ENCODE peak calls at places on chromosomes 4 and X, in seven cellular contexts. O is mucosa of descending colon, X is uterus, L is astrocyte of the cerebellum, H is Caco-2, D is SK-N-SH, S is AG09309. R is an unnamed sample.
A peak's percentile ranks its signal among the peaks of the same experiment; 100 is the strongest.

GRCh38 chr4:185592845-185593488 is 57.7 kb upstream of the PDLIM3 start:
- DNase-seq in O (no peak), X (no peak), L (no peak), H (no peak), D (no peak), S (no peak), R (no peak)

GRCh38 chrX:7334253-7334935 is 186.4 kb upstream of the PUDP start:
- DNase-seq in O (no peak), X (no peak), L (peak; percentile 34), H (no peak), D (no peak), S (peak; percentile 76), R (no peak)

GRCh38 chr4:88005086-88005485 is 2.3 kb upstream of the PKD2 start:
- DNase-seq in O (no peak), X (peak; percentile 45), L (no peak), H (no peak), D (no peak), S (no peak), R (no peak)

GRCh38 chr4:30722092-30722915 is 2.1 kb downstream of the PCDH7 start:
- DNase-seq in O (peak; percentile 49), X (peak; percentile 27), L (no peak), H (no peak), D (no peak), S (no peak), R (peak; percentile 12)

GRCh38 chr4:1167244-1167949 is 5.0 kb downstream of the SPON2 start:
- DNase-seq in O (peak; percentile 93), X (peak; percentile 86), L (peak; percentile 46), H (peak; percentile 85), D (peak; percentile 86), S (no peak), R (peak; percentile 91)

GRCh38 chr4:29867412-29867811 is 852.8 kb upstream of the PCDH7 start:
- DNase-seq in O (no peak), X (no peak), L (no peak), H (no peak), D (no peak), S (no peak), R (no peak)

GRCh38 chr4:141290771-141291170 is 70.1 kb downstream of the ZNF330 start:
- DNase-seq in O (no peak), X (no peak), L (no peak), H (no peak), D (no peak), S (no peak), R (no peak)

GRCh38 chr4:8920289-8920965 is 48.8 kb upstream of the HMX1 start:
- DNase-seq in O (no peak), X (no peak), L (no peak), H (no peak), D (no peak), S (no peak), R (peak; percentile 13)

GRCh38 chr4:24210332-24210902 is 320.6 kb upstream of the PPARGC1A start:
- DNase-seq in O (peak; percentile 55), X (peak; percentile 17), L (peak; percentile 73), H (no peak), D (no peak), S (peak; percentile 92), R (no peak)

GRCh38 chr4:156764145-156764544 is 207.5 kb downstream of the PDGFC start:
- DNase-seq in O (no peak), X (no peak), L (peak; percentile 63), H (no peak), D (no peak), S (no peak), R (no peak)

GRCh38 chrX:39726810-39727209 is 370.9 kb downstream of the BCOR start:
- DNase-seq in O (no peak), X (peak; percentile 66), L (no peak), H (no peak), D (peak; percentile 63), S (no peak), R (no peak)

GRCh38 chrX:16658284-16658683 is 8.3 kb downstream of the S100G start:
- DNase-seq in O (no peak), X (no peak), L (no peak), H (no peak), D (no peak), S (no peak), R (no peak)

GRCh38 chrX:102715967-102716366 is 3.7 kb downstream of the GPRASP2 start:
- DNase-seq in O (no peak), X (no peak), L (no peak), H (no peak), D (no peak), S (no peak), R (no peak)

GRCh38 chrX:67338262-67338661 is 205.6 kb upstream of the AR start:
- DNase-seq in O (no peak), X (no peak), L (no peak), H (no peak), D (no peak), S (no peak), R (no peak)

GRCh38 chr4:25527044-25527443 is 128.6 kb upstream of the SLC34A2 start:
- DNase-seq in O (no peak), X (no peak), L (no peak), H (no peak), D (no peak), S (no peak), R (no peak)

GRCh38 chr4:17347445-17347844 is 164.4 kb downstream of the QDPR start:
- DNase-seq in O (no peak), X (no peak), L (peak; percentile 11), H (peak; percentile 38), D (peak; percentile 46), S (no peak), R (peak; percentile 38)

GRCh38 chrX:135522878-135523693 is 2.6 kb downstream of the INTS6L start:
- DNase-seq in O (peak; percentile 42), X (no peak), L (no peak), H (no peak), D (no peak), S (no peak), R (no peak)

GRCh38 chr4:102356562-102357202 is 11.4 kb upstream of the SLC39A8 start:
- DNase-seq in O (no peak), X (no peak), L (no peak), H (no peak), D (no peak), S (no peak), R (no peak)

GRCh38 chr4:10529891-10530786 is 72.9 kb upstream of the ZNF518B start:
- DNase-seq in O (no peak), X (no peak), L (peak; percentile 27), H (no peak), D (no peak), S (no peak), R (no peak)

GRCh38 chrX:34612036-34612435 is 45.0 kb downstream of the TMEM47 start:
- DNase-seq in O (no peak), X (no peak), L (no peak), H (no peak), D (no peak), S (no peak), R (no peak)

GRCh38 chr4:66930216-66930615 is 615.1 kb downstream of the CENPC start:
- DNase-seq in O (no peak), X (no peak), L (no peak), H (no peak), D (no peak), S (no peak), R (no peak)

GRCh38 chr4:77052352-77052751 is 23.4 kb downstream of the CCNI start:
- DNase-seq in O (no peak), X (no peak), L (no peak), H (peak; percentile 70), D (no peak), S (no peak), R (no peak)

GRCh38 chr4:189463734-189464133 is 476.9 kb upstream of the FRG1 start:
- DNase-seq in O (no peak), X (no peak), L (no peak), H (no peak), D (no peak), S (no peak), R (no peak)

GRCh38 chr4:176436500-176436973 is 116.8 kb downstream of the SPCS3 start:
- DNase-seq in O (no peak), X (no peak), L (no peak), H (no peak), D (no peak), S (peak; percentile 63), R (no peak)

GRCh38 chr4:67499799-67500198 is 45.5 kb downstream of the CENPC start:
- DNase-seq in O (no peak), X (no peak), L (no peak), H (no peak), D (no peak), S (no peak), R (no peak)

DNA sequence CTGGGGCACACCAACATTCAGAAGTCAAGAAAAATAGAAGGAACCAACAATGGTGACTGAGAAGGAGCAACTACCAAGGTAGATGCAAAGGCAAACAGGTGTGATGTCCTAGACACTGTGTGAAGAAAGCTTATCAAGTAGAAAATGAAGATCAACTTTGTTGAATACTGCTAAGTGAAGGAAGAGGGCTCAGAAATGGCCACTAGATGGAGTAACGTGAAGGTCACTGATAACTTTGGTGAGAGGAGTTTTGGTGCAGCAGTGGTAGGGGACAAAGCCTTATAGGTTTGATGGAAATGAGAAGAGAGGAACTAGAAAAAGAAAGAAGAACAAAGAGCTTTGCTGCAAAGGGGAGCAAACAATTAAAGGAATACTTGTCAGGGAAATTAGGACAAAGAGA is 23.5 kb downstream of the OTC start:
- DNase-seq in O (no peak), X (no peak), L (no peak), H (peak; percentile 10), D (peak; percentile 14), S (no peak), R (peak; percentile 27)
- TF ChIP-seq CTCF in O (peak; percentile 15), X (no peak), L (peak; percentile 54), H (peak; percentile 59), D (peak; percentile 57), S (peak; percentile 61), R (peak; percentile 36)

DNA sequence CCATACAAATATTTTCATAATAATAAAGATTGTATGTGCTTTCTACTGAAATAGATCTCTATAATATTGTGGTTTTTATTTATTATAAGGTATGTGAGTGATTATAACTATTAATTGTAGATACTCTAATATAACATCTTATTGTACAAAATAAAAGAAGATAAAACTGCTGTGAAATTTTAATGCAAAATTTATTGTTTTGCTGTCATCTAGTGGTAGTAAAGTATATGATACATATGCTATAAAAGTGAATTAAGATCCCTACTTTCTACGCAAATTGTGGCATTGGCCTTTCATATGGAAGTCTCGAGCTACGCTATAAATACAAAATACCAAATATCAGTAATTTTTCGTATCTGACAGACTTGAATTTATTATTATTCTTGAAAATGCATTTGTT is 19.3 kb downstream of the YIPF7 start:
- DNase-seq in O (no peak), X (no peak), L (no peak), H (no peak), D (no peak), S (no peak), R (no peak)
- TF ChIP-seq CTCF in O (no peak), X (no peak), L (no peak), H (no peak), D (peak; percentile 52), S (no peak), R (no peak)

GRCh38 chr4:19054916-19055315 is 1033.4 kb upstream of the LCORL start:
- DNase-seq in O (no peak), X (no peak), L (no peak), H (no peak), D (no peak), S (no peak), R (no peak)
- TF ChIP-seq CTCF in O (no peak), X (no peak), L (no peak), H (no peak), D (no peak), S (no peak), R (no peak)

DNA sequence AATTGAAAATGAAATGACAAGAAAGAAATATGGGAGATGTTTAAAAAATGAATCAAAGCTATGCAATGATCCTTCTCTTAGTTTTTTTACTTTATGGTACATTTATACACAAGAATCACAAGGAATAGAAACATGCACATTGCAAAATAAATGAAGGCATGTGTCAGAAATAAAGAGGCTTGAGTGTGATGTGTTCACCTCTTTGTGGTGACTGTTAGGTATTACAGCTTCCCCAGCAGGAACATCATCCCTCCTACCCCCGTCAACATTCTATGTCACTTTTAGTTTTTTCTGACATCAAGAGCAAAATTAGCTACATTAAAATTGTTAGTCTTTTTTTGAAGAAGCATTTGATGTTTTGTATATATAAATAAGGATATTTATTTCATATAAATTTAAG is 214.8 kb downstream of the SLC4A4 start:
- DNase-seq in O (no peak), X (no peak), L (peak; percentile 22), H (peak; percentile 13), D (peak; percentile 0), S (peak; percentile 52), R (no peak)
- TF ChIP-seq CTCF in O (no peak), X (no peak), L (peak; percentile 63), H (peak; percentile 46), D (peak; percentile 49), S (peak; percentile 69), R (peak; percentile 8)

R was measured in GM13976.